ENCODE peak calls at places on chromosomes 12 and 14, in nine cellular contexts. One of them, this sample, is unnamed. For H3K27me3 and H3K4me1, the result is how much of the 10 kb centered on the place peaks cover.

GRCh38 chr12:14619731-14620501 is 52.2 kb upstream of the PLBD1 start:
- DNase-seq in CD8-positive, alpha-beta memory T cell: no peak
- DNase-seq in right cardiac atrium: no peak
- DNase-seq in uterus: no peak
- DNase-seq in RWPE2: no peak
- DNase-seq in SK-N-SH: no peak
- DNase-seq in cardiac muscle cell: no peak
- DNase-seq in GM23248: no peak
- DNase-seq in left lung: no peak
- DNase-seq in this sample: peak

GRCh38 chr14:73738518-73739173 is 24.5 kb upstream of the PNMA1 start:
- DNase-seq in uterus: no peak
- DNase-seq in SK-N-SH: no peak
- DNase-seq in CD8-positive, alpha-beta memory T cell: no peak
- DNase-seq in cardiac muscle cell: no peak
- DNase-seq in right cardiac atrium: peak
- DNase-seq in RWPE2: no peak
- DNase-seq in left lung: no peak
- DNase-seq in GM23248: no peak
- DNase-seq in this sample: no peak

GRCh38 chr12:27898022-27898421 is 74.5 kb downstream of the PTHLH start:
- DNase-seq in uterus: no peak
- DNase-seq in GM23248: peak
- DNase-seq in CD8-positive, alpha-beta memory T cell: no peak
- DNase-seq in RWPE2: no peak
- DNase-seq in right cardiac atrium: no peak
- DNase-seq in SK-N-SH: no peak
- DNase-seq in left lung: no peak
- DNase-seq in cardiac muscle cell: no peak
- DNase-seq in this sample: peak

GRCh38 chr12:132474237-132474741 is 15.7 kb upstream of the FBRSL1 start:
- DNase-seq in RWPE2: no peak
- DNase-seq in GM23248: peak
- DNase-seq in CD8-positive, alpha-beta memory T cell: peak
- DNase-seq in uterus: no peak
- DNase-seq in right cardiac atrium: peak
- DNase-seq in cardiac muscle cell: no peak
- DNase-seq in left lung: peak
- DNase-seq in SK-N-SH: peak
- DNase-seq in this sample: no peak

GRCh38 chr14:103123634-103124500 is 606 bp downstream of the TNFAIP2 start:
- DNase-seq in GM23248: peak
- DNase-seq in right cardiac atrium: peak
- DNase-seq in cardiac muscle cell: no peak
- DNase-seq in CD8-positive, alpha-beta memory T cell: no peak
- DNase-seq in left lung: peak
- DNase-seq in uterus: peak
- DNase-seq in RWPE2: no peak
- DNase-seq in SK-N-SH: no peak
- DNase-seq in this sample: no peak

GRCh38 chr12:131076277-131076676 is 122.6 kb downstream of the ADGRD1 start:
- DNase-seq in CD8-positive, alpha-beta memory T cell: no peak
- DNase-seq in right cardiac atrium: no peak
- DNase-seq in SK-N-SH: no peak
- DNase-seq in uterus: no peak
- DNase-seq in cardiac muscle cell: no peak
- DNase-seq in GM23248: no peak
- DNase-seq in left lung: no peak
- DNase-seq in RWPE2: peak
- DNase-seq in this sample: no peak

GRCh38 chr12:2212971-2213869 is 160.4 kb downstream of the CACNA1C start:
- DNase-seq in RWPE2: no peak
- DNase-seq in left lung: no peak
- DNase-seq in CD8-positive, alpha-beta memory T cell: no peak
- DNase-seq in GM23248: no peak
- DNase-seq in right cardiac atrium: no peak
- DNase-seq in uterus: peak
- DNase-seq in SK-N-SH: peak
- DNase-seq in cardiac muscle cell: peak
- DNase-seq in this sample: no peak

GRCh38 chr14:30331030-30331429 is 227.9 kb upstream of the G2E3 start:
- DNase-seq in RWPE2: no peak
- DNase-seq in CD8-positive, alpha-beta memory T cell: no peak
- DNase-seq in SK-N-SH: no peak
- DNase-seq in uterus: no peak
- DNase-seq in cardiac muscle cell: no peak
- DNase-seq in GM23248: no peak
- DNase-seq in right cardiac atrium: no peak
- DNase-seq in left lung: no peak
- DNase-seq in this sample: no peak

GRCh38 chr12:92717202-92717601 is 14.4 kb downstream of the PLEKHG7 start:
- DNase-seq in uterus: no peak
- DNase-seq in CD8-positive, alpha-beta memory T cell: no peak
- DNase-seq in right cardiac atrium: no peak
- DNase-seq in left lung: no peak
- DNase-seq in RWPE2: no peak
- DNase-seq in cardiac muscle cell: no peak
- DNase-seq in SK-N-SH: peak
- DNase-seq in GM23248: peak
- DNase-seq in this sample: no peak

GRCh38 chr14:61813101-61813596 is 50.9 kb downstream of the SNAPC1 start:
- DNase-seq in uterus: no peak
- DNase-seq in CD8-positive, alpha-beta memory T cell: no peak
- DNase-seq in right cardiac atrium: peak
- DNase-seq in cardiac muscle cell: no peak
- DNase-seq in GM23248: peak
- DNase-seq in RWPE2: no peak
- DNase-seq in left lung: no peak
- DNase-seq in SK-N-SH: peak
- DNase-seq in this sample: no peak
- H3K27me3 ChIP-seq in uterus: under half
- H3K27me3 ChIP-seq in CD8-positive, alpha-beta memory T cell: under half
- H3K27me3 ChIP-seq in right cardiac atrium: under half
- H3K27me3 ChIP-seq in cardiac muscle cell: under half
- H3K27me3 ChIP-seq in GM23248: under half
- H3K27me3 ChIP-seq in RWPE2: under half
- H3K27me3 ChIP-seq in left lung: half or more
- H3K27me3 ChIP-seq in SK-N-SH: under half
- H3K27me3 ChIP-seq in this sample: under half

DNA sequence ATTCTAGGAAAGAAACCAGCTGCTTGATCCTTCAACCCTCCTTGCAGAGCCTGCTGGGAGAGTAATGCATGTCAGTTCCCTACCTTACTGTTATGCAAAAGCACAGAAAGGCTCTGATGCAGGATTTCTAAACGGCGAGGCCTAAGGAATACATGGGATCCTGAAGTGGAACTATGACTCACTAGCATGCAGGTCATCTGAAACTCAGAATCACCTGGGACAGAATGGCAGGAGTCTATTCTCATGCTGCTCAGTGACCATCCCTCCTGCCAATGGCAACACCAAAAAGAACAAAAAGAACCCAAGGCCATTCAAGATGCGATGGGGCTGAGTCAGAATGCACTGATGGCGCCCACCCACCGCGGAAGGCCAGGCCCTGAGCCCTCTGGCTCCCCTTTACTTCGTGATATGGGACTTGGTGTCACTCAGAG is 58.2 kb downstream of the TRAFD1 start:
- DNase-seq in right cardiac atrium: no peak
- DNase-seq in uterus: no peak
- DNase-seq in GM23248: no peak
- DNase-seq in cardiac muscle cell: no peak
- DNase-seq in left lung: no peak
- DNase-seq in CD8-positive, alpha-beta memory T cell: no peak
- DNase-seq in SK-N-SH: no peak
- DNase-seq in RWPE2: no peak
- DNase-seq in this sample: no peak
- H3K4me1 ChIP-seq in right cardiac atrium: under half
- H3K4me1 ChIP-seq in uterus: under half
- H3K4me1 ChIP-seq in GM23248: under half
- H3K4me1 ChIP-seq in cardiac muscle cell: under half
- H3K4me1 ChIP-seq in left lung: under half
- H3K4me1 ChIP-seq in CD8-positive, alpha-beta memory T cell: under half
- H3K4me1 ChIP-seq in SK-N-SH: under half
- H3K4me1 ChIP-seq in RWPE2: under half
- H3K4me1 ChIP-seq in this sample: under half

GRCh38 chr14:68665116-68665515 is 127.8 kb downstream of the ZFP36L1 start:
- DNase-seq in SK-N-SH: no peak
- DNase-seq in cardiac muscle cell: no peak
- DNase-seq in CD8-positive, alpha-beta memory T cell: no peak
- DNase-seq in right cardiac atrium: no peak
- DNase-seq in GM23248: peak
- DNase-seq in uterus: peak
- DNase-seq in RWPE2: no peak
- DNase-seq in left lung: no peak
- DNase-seq in this sample: no peak
- H3K4me3 ChIP-seq in SK-N-SH: no peak
- H3K4me3 ChIP-seq in cardiac muscle cell: no peak
- H3K4me3 ChIP-seq in CD8-positive, alpha-beta memory T cell: no peak
- H3K4me3 ChIP-seq in right cardiac atrium: no peak
- H3K4me3 ChIP-seq in GM23248: no peak
- H3K4me3 ChIP-seq in uterus: no peak
- H3K4me3 ChIP-seq in RWPE2: no peak
- H3K4me3 ChIP-seq in left lung: no peak
- H3K4me3 ChIP-seq in this sample: no peak

GRCh38 chr12:124348659-124349380 is 53.9 kb downstream of the RFLNA start:
- DNase-seq in SK-N-SH: no peak
- DNase-seq in right cardiac atrium: no peak
- DNase-seq in uterus: no peak
- DNase-seq in left lung: no peak
- DNase-seq in cardiac muscle cell: no peak
- DNase-seq in RWPE2: no peak
- DNase-seq in GM23248: no peak
- DNase-seq in CD8-positive, alpha-beta memory T cell: no peak
- DNase-seq in this sample: no peak
- H3K27me3 ChIP-seq in SK-N-SH: under half
- H3K27me3 ChIP-seq in right cardiac atrium: under half
- H3K27me3 ChIP-seq in uterus: under half
- H3K27me3 ChIP-seq in left lung: under half
- H3K27me3 ChIP-seq in cardiac muscle cell: under half
- H3K27me3 ChIP-seq in RWPE2: under half
- H3K27me3 ChIP-seq in GM23248: under half
- H3K27me3 ChIP-seq in CD8-positive, alpha-beta memory T cell: under half
- H3K27me3 ChIP-seq in this sample: under half

DNA sequence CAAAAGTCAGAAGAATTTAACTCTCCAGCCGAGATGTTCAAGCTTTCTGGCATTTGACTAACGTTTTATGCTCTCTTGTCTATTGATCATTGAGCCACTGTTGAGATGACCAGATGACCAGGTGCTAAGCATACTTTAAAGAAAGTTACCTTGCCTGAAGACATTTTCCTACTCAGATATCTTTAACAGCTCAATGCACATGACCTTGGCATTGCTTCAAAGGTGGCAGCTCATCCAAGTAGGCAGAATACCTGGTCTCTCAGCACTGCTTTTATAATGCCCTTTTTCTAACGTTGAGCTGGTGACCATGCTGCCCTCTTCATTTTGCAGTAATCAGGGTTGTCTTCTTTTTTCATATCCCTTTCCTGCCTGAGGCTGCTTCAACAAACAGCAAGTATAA is 358.1 kb downstream of the RAD51B start:
- DNase-seq in SK-N-SH: no peak
- DNase-seq in CD8-positive, alpha-beta memory T cell: no peak
- DNase-seq in right cardiac atrium: no peak
- DNase-seq in GM23248: no peak
- DNase-seq in uterus: no peak
- DNase-seq in left lung: no peak
- DNase-seq in RWPE2: no peak
- DNase-seq in cardiac muscle cell: no peak
- DNase-seq in this sample: no peak
- H3K4me1 ChIP-seq in SK-N-SH: under half
- H3K4me1 ChIP-seq in CD8-positive, alpha-beta memory T cell: under half
- H3K4me1 ChIP-seq in right cardiac atrium: under half
- H3K4me1 ChIP-seq in GM23248: under half
- H3K4me1 ChIP-seq in uterus: under half
- H3K4me1 ChIP-seq in left lung: under half
- H3K4me1 ChIP-seq in RWPE2: under half
- H3K4me1 ChIP-seq in cardiac muscle cell: under half
- H3K4me1 ChIP-seq in this sample: under half

DNA sequence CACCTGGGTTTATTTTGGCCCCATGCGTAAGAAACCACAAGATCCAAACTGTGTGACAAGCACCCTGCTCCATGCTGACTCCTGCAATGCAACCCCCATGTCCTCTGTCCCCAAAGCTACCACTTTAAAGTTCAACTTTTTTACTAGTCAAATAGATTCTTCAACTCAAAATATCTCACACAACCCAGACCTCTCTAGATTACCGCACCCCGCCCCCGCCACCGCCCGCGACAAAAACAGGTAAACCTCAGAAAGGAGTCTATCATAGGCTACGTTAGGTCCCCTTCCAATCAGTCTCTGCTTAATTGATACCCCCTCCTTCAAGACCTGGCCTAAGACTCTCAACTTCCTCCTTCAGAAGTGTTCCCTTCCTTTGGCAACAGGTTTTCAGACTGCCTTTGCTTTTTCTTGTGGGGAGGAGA is 2.2 kb downstream of the ZFP36L1 start:
- DNase-seq in CD8-positive, alpha-beta memory T cell: no peak
- DNase-seq in SK-N-SH: no peak
- DNase-seq in left lung: no peak
- DNase-seq in RWPE2: peak
- DNase-seq in cardiac muscle cell: no peak
- DNase-seq in GM23248: no peak
- DNase-seq in uterus: peak
- DNase-seq in right cardiac atrium: peak
- DNase-seq in this sample: no peak
- H3K4me3 ChIP-seq in CD8-positive, alpha-beta memory T cell: peak
- H3K4me3 ChIP-seq in SK-N-SH: peak
- H3K4me3 ChIP-seq in left lung: peak
- H3K4me3 ChIP-seq in RWPE2: peak
- H3K4me3 ChIP-seq in cardiac muscle cell: peak
- H3K4me3 ChIP-seq in GM23248: peak
- H3K4me3 ChIP-seq in uterus: peak
- H3K4me3 ChIP-seq in right cardiac atrium: peak
- H3K4me3 ChIP-seq in this sample: peak

GRCh38 chr12:52206309-52207040 is 14.7 kb upstream of the KRT80 start:
- DNase-seq in CD8-positive, alpha-beta memory T cell: no peak
- DNase-seq in RWPE2: peak
- DNase-seq in right cardiac atrium: no peak
- DNase-seq in uterus: no peak
- DNase-seq in GM23248: no peak
- DNase-seq in SK-N-SH: no peak
- DNase-seq in cardiac muscle cell: no peak
- DNase-seq in left lung: no peak
- DNase-seq in this sample: no peak
- H3K27me3 ChIP-seq in CD8-positive, alpha-beta memory T cell: under half
- H3K27me3 ChIP-seq in RWPE2: under half
- H3K27me3 ChIP-seq in right cardiac atrium: under half
- H3K27me3 ChIP-seq in uterus: under half
- H3K27me3 ChIP-seq in GM23248: under half
- H3K27me3 ChIP-seq in SK-N-SH: under half
- H3K27me3 ChIP-seq in cardiac muscle cell: under half
- H3K27me3 ChIP-seq in left lung: under half
- H3K27me3 ChIP-seq in this sample: under half